ENCODE peak calls at places on chromosomes 2 and 18, in five cellular contexts. P, C, L, T and V are unnamed samples.

GRCh38 chr2:160221391-160222276 is 21.6 kb upstream of the ITGB6 start:
- DNase-seq in P (peak; percentile 70), C (no peak), L (peak; percentile 64), T (no peak), V (peak; percentile 84)

GRCh38 chr2:217851191-217852020 is 151.4 kb downstream of the TNS1 start:
- DNase-seq in P (peak; percentile 91), C (no peak), L (peak; percentile 68), T (no peak), V (no peak)

GRCh38 chr18:11305507-11305906 is 156.1 kb upstream of the PIEZO2 start:
- DNase-seq in P (no peak), C (no peak), L (no peak), T (no peak), V (no peak)

GRCh38 chr2:221060335-221060734 is 511.8 kb downstream of the EPHA4 start:
- DNase-seq in P (peak; percentile 22), C (no peak), L (peak; percentile 78), T (no peak), V (no peak)

GRCh38 chr18:23784811-23785245 is 95.6 kb downstream of the LAMA3 start:
- DNase-seq in P (peak; percentile 41), C (no peak), L (peak; percentile 93), T (peak; percentile 10), V (peak; percentile 51)

GRCh38 chr2:226892729-226893128 is 56.9 kb downstream of the RHBDD1 start:
- DNase-seq in P (no peak), C (no peak), L (peak; percentile 20), T (no peak), V (no peak)

GRCh38 chr18:40851014-40851429 is 1104.0 kb upstream of the PIK3C3 start:
- DNase-seq in P (no peak), C (no peak), L (peak; percentile 54), T (no peak), V (peak; percentile 72)

GRCh38 chr2:116264872-116265271 is 1549.6 kb upstream of the DDX18 start:
- DNase-seq in P (no peak), C (no peak), L (no peak), T (no peak), V (no peak)

GRCh38 chr2:205276071-205276777 is 406.1 kb upstream of the NRP2 start:
- DNase-seq in P (no peak), C (peak; percentile 11), L (no peak), T (peak; percentile 47), V (no peak)

GRCh38 chr2:200622106-200622505 is 36.3 kb downstream of the AOX1 start:
- DNase-seq in P (no peak), C (no peak), L (peak; percentile 52), T (no peak), V (no peak)

GRCh38 chr2:240914645-240915525 is 8.7 kb downstream of the CROCC2 start:
- DNase-seq in P (no peak), C (no peak), L (no peak), T (no peak), V (no peak)

GRCh38 chr2:23513245-23513880 is 128.4 kb downstream of the KLHL29 start:
- DNase-seq in P (no peak), C (no peak), L (no peak), T (no peak), V (peak; percentile 46)

GRCh38 chr2:178514664-178515063 is 34.4 kb downstream of the PLEKHA3 start:
- DNase-seq in P (peak; percentile 46), C (no peak), L (peak; percentile 80), T (no peak), V (no peak)

GRCh38 chr2:8494589-8494988 is 187.3 kb upstream of the ID2 start:
- DNase-seq in P (no peak), C (no peak), L (no peak), T (no peak), V (no peak)

GRCh38 chr2:212344131-212344530 is 194.5 kb downstream of the ERBB4 start:
- DNase-seq in P (no peak), C (no peak), L (no peak), T (no peak), V (peak; percentile 81)

GRCh38 chr2:173657996-173658717 is 303.5 kb downstream of the CDCA7 start:
- DNase-seq in P (peak; percentile 86), C (no peak), L (peak; percentile 97), T (no peak), V (no peak)

GRCh38 chr2:174826051-174826450 is 61.8 kb upstream of the CHRNA1 start:
- DNase-seq in P (peak; percentile 9), C (no peak), L (no peak), T (no peak), V (no peak)

GRCh38 chr18:39184176-39184575 is 1618.6 kb upstream of the CELF4 start:
- DNase-seq in P (no peak), C (no peak), L (no peak), T (no peak), V (no peak)

GRCh38 chr18:9918016-9918680 is 4.3 kb downstream of the VAPA start:
- DNase-seq in P (peak; percentile 49), C (no peak), L (peak; percentile 47), T (no peak), V (no peak)

GRCh38 chr2:54456526-54457325 is 599 bp downstream of the SPTBN1 start:
- DNase-seq in P (peak; percentile 45), C (peak; percentile 67), L (peak; percentile 19), T (no peak), V (peak; percentile 35)

GRCh38 chr2:187774551-187775071 is 220.4 kb upstream of the TFPI start:
- DNase-seq in P (peak; percentile 68), C (no peak), L (peak; percentile 62), T (no peak), V (no peak)

GRCh38 chr2:157900203-157900602 is 24.1 kb upstream of the ACVR1 start:
- DNase-seq in P (no peak), C (no peak), L (no peak), T (no peak), V (no peak)

GRCh38 chr2:3523551-3524041 is 4.3 kb upstream of the ADI1 start:
- DNase-seq in P (peak; percentile 37), C (no peak), L (peak; percentile 49), T (no peak), V (peak; percentile 74)

GRCh38 chr2:13114391-13114790 is 397.7 kb downstream of the TRIB2 start:
- DNase-seq in P (peak; percentile 30), C (no peak), L (peak; percentile 11), T (no peak), V (no peak)

GRCh38 chr18:73950116-73950705 is 197.4 kb downstream of the FBXO15 start:
- DNase-seq in P (no peak), C (no peak), L (peak; percentile 50), T (no peak), V (no peak)

GRCh38 chr2:240965296-240965904 is 33.0 kb upstream of the SNED1 start:
- DNase-seq in P (no peak), C (no peak), L (no peak), T (no peak), V (no peak)

GRCh38 chr2:196939381-196939780 is 12.9 kb upstream of the PGAP1 start:
- DNase-seq in P (peak; percentile 37), C (no peak), L (peak; percentile 72), T (no peak), V (peak; percentile 53)

GRCh38 chr2:164479460-164479859 is 141.8 kb downstream of the GRB14 start:
- DNase-seq in P (peak; percentile 50), C (peak; percentile 53), L (peak; percentile 22), T (no peak), V (peak; percentile 5)

GRCh38 chr2:101119431-101119830 is 31.8 kb downstream of the TBC1D8 start:
- DNase-seq in P (no peak), C (no peak), L (peak; percentile 24), T (no peak), V (no peak)

GRCh38 chr2:27115485-27115884 is 3.4 kb downstream of the CGREF1 start:
- DNase-seq in P (no peak), C (no peak), L (peak; percentile 7), T (no peak), V (no peak)

GRCh38 chr18:80022613-80023012 is 11.6 kb upstream of the RBFA start:
- DNase-seq in P (peak; percentile 40), C (peak; percentile 21), L (peak; percentile 24), T (no peak), V (peak; percentile 26)

GRCh38 chr18:72427721-72428120 is 116.4 kb downstream of the CBLN2 start:
- DNase-seq in P (no peak), C (no peak), L (peak; percentile 1), T (no peak), V (no peak)

GRCh38 chr18:55250729-55251128 is 291.5 kb upstream of the CCDC68 start:
- DNase-seq in P (no peak), C (no peak), L (peak; percentile 69), T (no peak), V (peak; percentile 58)

GRCh38 chr18:6607348-6607747 is 122.2 kb upstream of the ARHGAP28 start:
- DNase-seq in P (no peak), C (no peak), L (no peak), T (no peak), V (no peak)
- H2AK5ac ChIP-seq in P (no peak overlapping the region), C (peak overlapping the region; percentile 60), L (no peak overlapping the region), T (no peak overlapping the region), V (no peak overlapping the region)

GRCh38 chr2:111897924-111898702 is at the start of gene MERTK:
- DNase-seq in P (peak; percentile 89), C (peak; percentile 90), L (peak; percentile 71), T (peak; percentile 78), V (peak; percentile 87)
- H3K14ac ChIP-seq in P (peak within 1 kb of the TSS; percentile 97), C (peak within 1 kb of the TSS; percentile 82), L (peak within 1 kb of the TSS; percentile 3), T (no peak within 1 kb of the TSS), V (peak within 1 kb of the TSS; percentile 88)

GRCh38 chr2:108594132-108594981 is 60.1 kb downstream of the LIMS1 start:
- DNase-seq in P (peak; percentile 92), C (peak; percentile 44), L (peak; percentile 93), T (no peak), V (peak; percentile 34)

GRCh38 chr2:108591163-108591562 is 56.9 kb downstream of the LIMS1 start:
- DNase-seq in P (no peak), C (no peak), L (no peak), T (no peak), V (no peak)

GRCh38 chr2:108589786-108590185 is 55.5 kb downstream of the LIMS1 start:
- DNase-seq in P (peak; percentile 43), C (no peak), L (no peak), T (no peak), V (no peak)

GRCh38 chr2:108594982-108595464 is 60.8 kb downstream of the LIMS1 start:
- DNase-seq in P (peak; percentile 96), C (no peak), L (peak; percentile 96), T (no peak), V (no peak)

GRCh38 chr2:108593547-108594098 is 59.4 kb downstream of the LIMS1 start:
- DNase-seq in P (peak; percentile 61), C (no peak), L (peak; percentile 88), T (no peak), V (no peak)
- H3K4me3 ChIP-seq in P (peak overlapping the region; percentile 25), C (no peak overlapping the region), L (no peak overlapping the region), T (no peak overlapping the region), V (no peak overlapping the region)

DNA sequence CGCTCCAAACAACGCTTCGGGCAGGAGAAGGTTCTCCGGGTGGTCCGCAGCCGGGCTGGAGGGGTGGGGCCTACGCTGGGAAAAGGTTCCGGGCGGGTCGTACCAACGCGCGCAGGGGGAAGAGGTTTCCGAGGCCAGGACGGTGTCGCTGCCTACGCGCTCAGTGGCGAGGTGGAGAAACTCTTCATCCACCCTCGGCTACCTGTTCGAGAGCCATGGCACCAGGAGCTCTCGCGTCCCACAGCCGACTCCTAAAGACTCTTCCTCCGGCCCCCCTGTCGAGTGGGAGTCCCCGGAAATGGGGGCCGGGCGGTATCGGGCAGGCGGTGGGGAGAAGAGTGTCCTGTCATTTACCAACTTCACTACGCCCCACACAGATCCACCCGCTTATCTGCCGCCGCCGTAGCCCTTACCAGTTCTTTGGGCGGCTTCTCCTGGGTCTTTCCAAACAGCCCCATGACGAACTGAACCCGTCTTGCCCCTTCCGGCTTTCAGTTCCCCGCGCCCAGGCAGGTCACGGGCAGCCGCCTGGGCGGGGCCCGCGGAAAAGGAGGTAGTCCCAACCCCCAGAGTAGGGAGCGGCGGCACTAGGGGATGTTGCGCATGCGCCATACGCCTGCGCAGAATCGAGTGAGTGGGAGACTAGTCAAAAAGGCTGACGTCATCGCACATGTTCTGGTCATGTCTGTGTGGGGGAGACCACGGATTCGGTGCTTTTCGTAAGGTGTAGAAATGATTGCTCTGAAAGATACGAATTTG is at the start of gene CHMP3:
- DNase-seq in P (peak; percentile 97), C (peak; percentile 89), L (peak; percentile 97), T (peak; percentile 82), V (peak; percentile 97)
- H2AK5ac ChIP-seq in P (peak within 1 kb of the TSS; percentile 82), C (no peak within 1 kb of the TSS), L (peak within 1 kb of the TSS; percentile 96), T (peak within 1 kb of the TSS; percentile 44), V (no peak within 1 kb of the TSS)